ENCODE peak calls at places on chromosomes 6 and 20, in seven cellular contexts. N is tibial artery, A is IMR-90, H is ovary, C is AG10803, K is BJ, F is choroid plexus epithelial cell. W is an unnamed sample.
A peak's percentile ranks its signal among the peaks of the same experiment; 100 is the strongest.

GRCh38 chr6:118903134-118903533 is 9.2 kb downstream of the ASF1A start:
- DNase-seq in N (no peak), A (no peak), H (no peak), C (no peak), K (no peak), F (no peak), W (no peak)

GRCh38 chr6:135938588-135939215 is 87.2 kb downstream of the PDE7B start:
- DNase-seq in N (peak; percentile 71), A (peak; percentile 43), H (no peak), C (peak; percentile 64), K (no peak), F (peak; percentile 78), W (no peak)

GRCh38 chr6:156774872-156775405 is 2.2 kb upstream of the ARID1B start:
- DNase-seq in N (no peak), A (no peak), H (no peak), C (no peak), K (no peak), F (no peak), W (no peak)

GRCh38 chr20:52219441-52219840 is 27.9 kb upstream of the ZFP64 start:
- DNase-seq in N (no peak), A (peak; percentile 2), H (no peak), C (no peak), K (no peak), F (peak; percentile 13), W (no peak)

GRCh38 chr20:13930246-13930645 is 60.2 kb downstream of the SEL1L2 start:
- DNase-seq in N (no peak), A (no peak), H (no peak), C (peak; percentile 61), K (peak; percentile 11), F (no peak), W (no peak)

GRCh38 chr20:41172296-41173140 is 35.2 kb downstream of the PLCG1 start:
- DNase-seq in N (peak; percentile 69), A (no peak), H (peak; percentile 15), C (no peak), K (no peak), F (no peak), W (no peak)

GRCh38 chr6:143555582-143555981 is 44.1 kb upstream of the FUCA2 start:
- DNase-seq in N (no peak), A (no peak), H (no peak), C (no peak), K (no peak), F (no peak), W (no peak)

GRCh38 chr6:163355471-163355991 is 59.0 kb upstream of the QKI start:
- DNase-seq in N (peak; percentile 81), A (peak; percentile 67), H (peak; percentile 41), C (peak; percentile 61), K (no peak), F (peak; percentile 76), W (no peak)

GRCh38 chr6:105087571-105088211 is 92.1 kb downstream of the POPDC3 start:
- DNase-seq in N (no peak), A (peak; percentile 69), H (no peak), C (peak; percentile 65), K (no peak), F (peak; percentile 82), W (peak; percentile 25)

GRCh38 chr6:140490086-140490485 is 1115.6 kb upstream of the CITED2 start:
- DNase-seq in N (no peak), A (peak; percentile 56), H (no peak), C (peak; percentile 8), K (no peak), F (peak; percentile 26), W (no peak)

GRCh38 chr6:92762414-92763374 is 656.7 kb downstream of the EPHA7 start:
- DNase-seq in N (no peak), A (peak; percentile 16), H (no peak), C (no peak), K (no peak), F (no peak), W (no peak)

GRCh38 chr20:39042279-39043150 is 80.4 kb downstream of the DHX35 start:
- DNase-seq in N (peak; percentile 60), A (peak; percentile 50), H (no peak), C (peak; percentile 33), K (no peak), F (no peak), W (peak; percentile 38)

GRCh38 chr6:40583694-40584093 is 3.5 kb downstream of the LRFN2 start:
- DNase-seq in N (no peak), A (no peak), H (no peak), C (no peak), K (no peak), F (no peak), W (no peak)

DNA sequence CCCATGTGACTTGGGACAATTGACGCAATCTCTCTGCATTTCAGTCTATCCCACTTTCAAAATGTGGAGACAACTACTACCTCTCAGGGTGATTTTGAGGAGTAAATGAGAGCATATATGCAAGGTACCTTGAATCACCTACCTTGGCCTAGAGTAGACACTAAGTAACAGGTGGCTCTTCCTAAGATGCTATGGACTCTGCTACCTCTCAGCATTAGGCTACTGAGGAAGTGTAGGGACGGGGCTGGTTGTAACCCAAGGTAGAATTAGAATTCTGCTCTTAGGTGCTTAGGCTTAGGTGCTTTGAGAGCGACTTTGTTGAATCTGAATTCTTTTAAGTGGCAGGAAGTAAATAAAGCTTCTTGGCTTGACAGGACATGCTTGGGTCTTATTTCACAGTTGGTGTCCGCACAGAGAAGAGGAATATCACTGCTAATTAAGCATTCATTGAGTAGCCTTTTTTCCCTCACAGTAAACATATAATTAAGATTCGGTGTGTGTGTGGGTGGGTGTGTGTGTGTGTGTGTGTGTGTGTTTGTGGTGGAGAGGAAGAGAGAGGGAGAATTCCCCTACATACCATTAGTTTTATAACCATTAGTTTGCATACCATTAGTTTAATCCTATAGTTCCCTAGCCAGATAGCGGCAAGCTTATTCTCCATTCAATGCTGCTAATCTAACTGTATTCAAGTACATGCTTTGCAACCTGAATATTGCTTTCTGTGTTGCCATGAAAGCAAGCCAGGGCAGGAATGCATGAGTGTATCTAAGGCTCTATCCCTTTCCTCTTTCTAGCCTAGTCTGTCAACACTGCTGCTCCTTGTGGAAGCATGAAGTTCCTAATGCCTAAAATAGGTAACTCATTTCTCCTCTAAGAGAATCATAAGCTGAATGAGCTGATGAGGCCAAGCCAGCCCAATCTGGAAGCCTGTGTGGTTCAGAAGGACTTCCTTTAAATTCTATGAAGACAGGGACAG is 112.5 kb downstream of the IPCEF1 start:
- DNase-seq in N (no peak), A (no peak), H (no peak), C (no peak), K (no peak), F (peak; percentile 5), W (no peak)
- H3K4me3 ChIP-seq in N (no peak overlapping the region), A (no peak overlapping the region), H (no peak overlapping the region), C (no peak overlapping the region), K (no peak overlapping the region), F (no peak overlapping the region), W (no peak overlapping the region)

DNA sequence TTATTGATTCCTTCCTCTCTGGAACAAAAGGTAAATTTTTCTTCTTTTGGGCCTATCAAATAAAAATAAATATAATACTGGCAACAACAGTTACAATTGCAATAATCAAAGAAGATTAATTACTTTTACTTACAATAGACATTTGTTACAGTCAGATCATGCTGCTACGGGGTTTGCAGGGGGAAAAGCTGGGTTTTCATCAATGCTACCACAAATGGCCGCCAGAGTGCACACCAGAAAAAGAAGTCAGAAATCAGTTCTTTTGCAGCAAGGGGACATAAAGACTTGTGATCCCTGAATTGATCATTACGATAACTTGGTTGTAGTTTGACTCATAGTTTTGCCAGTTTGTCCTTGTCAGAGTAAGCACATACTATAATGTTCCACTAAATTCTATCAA is 714.5 kb upstream of the EYS start:
- DNase-seq in N (no peak), A (no peak), H (no peak), C (no peak), K (no peak), F (peak; percentile 34), W (no peak)
- TF ChIP-seq CTCF in N (peak; percentile 9), A (no peak), H (no peak), C (no peak), K (no peak), F (peak; percentile 60), W (no peak)

GRCh38 chr6:3751019-3751729 is at the start of gene PXDC1:
- DNase-seq in N (no peak), A (no peak), H (no peak), C (no peak), K (no peak), F (peak; percentile 33), W (no peak)
- H3K4me3 ChIP-seq in N (peak within 1 kb of the TSS; percentile 97), A (peak within 1 kb of the TSS; percentile 99), H (peak within 1 kb of the TSS; percentile 87), C (peak within 1 kb of the TSS; percentile 94), K (peak within 1 kb of the TSS; percentile 65), F (peak within 1 kb of the TSS; percentile 73), W (peak within 1 kb of the TSS; percentile 90)

GRCh38 chr20:7379621-7380220 is 560.5 kb downstream of the HAO1 start:
- DNase-seq in N (no peak), A (no peak), H (no peak), C (peak; percentile 24), K (peak; percentile 19), F (no peak), W (no peak)

GRCh38 chr20:7371518-7372158 is 568.6 kb downstream of the HAO1 start:
- DNase-seq in N (no peak), A (no peak), H (no peak), C (no peak), K (no peak), F (no peak), W (no peak)

GRCh38 chr20:7379206-7379605 is 561.1 kb downstream of the HAO1 start:
- DNase-seq in N (no peak), A (no peak), H (no peak), C (no peak), K (no peak), F (no peak), W (no peak)

GRCh38 chr20:7375905-7376304 is 564.4 kb downstream of the HAO1 start:
- DNase-seq in N (no peak), A (peak; percentile 17), H (no peak), C (no peak), K (no peak), F (peak; percentile 55), W (no peak)
- TF ChIP-seq CTCF in N (no peak), A (peak; percentile 55), H (no peak), C (peak; percentile 50), K (peak; percentile 44), F (peak; percentile 57), W (peak; percentile 19)

GRCh38 chr6:24125980-24126379 is at the start of gene NRSN1:
- DNase-seq in N (no peak), A (no peak), H (no peak), C (no peak), K (no peak), F (no peak), W (no peak)
- H3K4me3 ChIP-seq in N (no peak within 1 kb of the TSS), A (no peak within 1 kb of the TSS), H (no peak within 1 kb of the TSS), C (no peak within 1 kb of the TSS), K (no peak within 1 kb of the TSS), F (no peak within 1 kb of the TSS), W (no peak within 1 kb of the TSS)

GRCh38 chr6:61755739-61756138 is 530.3 kb downstream of the KHDRBS2 start:
- DNase-seq in N (no peak), A (no peak), H (no peak), C (no peak), K (no peak), F (no peak), W (no peak)
- TF ChIP-seq CTCF in N (no peak), A (no peak), H (no peak), C (no peak), K (no peak), F (no peak), W (no peak)